ENCODE peak calls at places on chromosomes 1 and 21, in six cellular contexts. S is posterior cingulate gyrus; J is CD8-positive, alpha-beta memory T cell; C is pancreas; T is astrocyte of the spinal cord; G is stomach. W is an unnamed sample.

GRCh38 chr21:44295646-44296045 is 4.2 kb upstream of the PFKL start:
- DNase-seq in G (no peak), C (peak), S (no peak), J (no peak), T (no peak), W (no peak)

GRCh38 chr1:54278941-54279422 is 79.0 kb downstream of the MRPL37 start:
- DNase-seq in T (peak), G (peak), S (no peak), C (peak), J (no peak), W (no peak)

GRCh38 chr1:53465023-53465957 is 6.1 kb downstream of the DMRTB1 start:
- DNase-seq in G (no peak), J (no peak), C (no peak), S (no peak), T (no peak), W (no peak)

GRCh38 chr1:229349463-229350385 is 6.9 kb upstream of the CCSAP start:
- DNase-seq in C (no peak), G (no peak), T (no peak), S (no peak), J (no peak), W (no peak)

GRCh38 chr1:212428496-212428895 is 4.2 kb upstream of the NENF start:
- DNase-seq in J (no peak), C (no peak), T (no peak), S (no peak), G (no peak), W (no peak)

GRCh38 chr1:1621682-1622577 is 6.6 kb downstream of the MIB2 start:
- DNase-seq in C (peak), T (peak), S (no peak), J (no peak), G (no peak), W (no peak)

GRCh38 chr21:46159841-46160562 is 4.6 kb upstream of the FTCD start:
- DNase-seq in T (no peak), S (peak), G (peak), C (peak), J (no peak), W (peak)

GRCh38 chr1:168560370-168560769 is 16.0 kb upstream of the XCL1 start:
- DNase-seq in G (no peak), J (no peak), T (no peak), C (no peak), S (no peak), W (no peak)

GRCh38 chr1:227427411-227427810 is 109.1 kb upstream of the CDC42BPA start:
- DNase-seq in T (no peak), J (no peak), S (no peak), G (no peak), C (no peak), W (no peak)

GRCh38 chr1:27539901-27540861 is 50.2 kb upstream of the WASF2 start:
- DNase-seq in C (no peak), J (no peak), G (no peak), T (peak), S (no peak), W (peak)

GRCh38 chr1:98030976-98031375 is 110.1 kb upstream of the DPYD start:
- DNase-seq in G (no peak), J (no peak), C (no peak), T (peak), S (no peak), W (no peak)

GRCh38 chr1:31926846-31927660 is 11.1 kb downstream of the PTP4A2 start:
- DNase-seq in G (no peak), C (no peak), J (no peak), S (no peak), T (no peak), W (no peak)

GRCh38 chr21:25639922-25640670 is 1.0 kb downstream of the JAM2 start:
- DNase-seq in S (peak), G (no peak), C (no peak), T (peak), J (no peak), W (peak)

GRCh38 chr1:16091296-16091695 is 17.8 kb upstream of the FAM131C start:
- DNase-seq in J (no peak), S (no peak), G (peak), T (no peak), C (peak), W (no peak)

GRCh38 chr1:6770727-6771567 is 14.3 kb upstream of the CAMTA1 start:
- DNase-seq in J (no peak), C (no peak), S (no peak), G (no peak), T (peak), W (no peak)

GRCh38 chr1:227654858-227655752 is 80.0 kb downstream of the JMJD4 start:
- DNase-seq in T (peak), G (no peak), J (no peak), C (no peak), S (no peak), W (no peak)

GRCh38 chr1:71086331-71086730 is 5.5 kb upstream of the ZRANB2 start:
- DNase-seq in J (no peak), T (peak), G (no peak), C (no peak), S (no peak), W (no peak)

GRCh38 chr1:155466617-155466972 is 96.0 kb downstream of the ASH1L start:
- DNase-seq in J (no peak), G (no peak), S (no peak), C (no peak), T (no peak), W (no peak)